ENCODE peak calls at places on chromosomes 7 and 10, in eight cellular contexts. One of them, this sample, is unnamed.
A peak's percentile ranks its signal among the peaks of the same experiment; 100 is the strongest.

GRCh38 chr7:48441848-48442492 is 270.7 kb downstream of the ABCA13 start:
- DNase-seq in cardiac muscle cell: no peak
- DNase-seq in dorsolateral prefrontal cortex: no peak
- DNase-seq in bronchial epithelial cell: no peak
- DNase-seq in HL-60: no peak
- DNase-seq in heart left ventricle: no peak
- DNase-seq in GM12865: no peak
- DNase-seq in mesendoderm: no peak
- DNase-seq in this sample: no peak

GRCh38 chr7:90838799-90839198 is 242.7 kb downstream of the CDK14 start:
- DNase-seq in cardiac muscle cell: no peak
- DNase-seq in dorsolateral prefrontal cortex: no peak
- DNase-seq in bronchial epithelial cell: no peak
- DNase-seq in HL-60: no peak
- DNase-seq in heart left ventricle: no peak
- DNase-seq in GM12865: no peak
- DNase-seq in mesendoderm: no peak
- DNase-seq in this sample: no peak

GRCh38 chr10:323651-324293 is 188.5 kb downstream of the ZMYND11 start:
- DNase-seq in cardiac muscle cell: peak; percentile 97
- DNase-seq in dorsolateral prefrontal cortex: peak; percentile 86
- DNase-seq in bronchial epithelial cell: peak; percentile 91
- DNase-seq in HL-60: peak; percentile 15
- DNase-seq in heart left ventricle: peak; percentile 51
- DNase-seq in GM12865: peak; percentile 73
- DNase-seq in mesendoderm: no peak
- DNase-seq in this sample: no peak

GRCh38 chr10:70227548-70228320 is 5.5 kb downstream of the PPA1 start:
- DNase-seq in cardiac muscle cell: no peak
- DNase-seq in dorsolateral prefrontal cortex: no peak
- DNase-seq in bronchial epithelial cell: peak; percentile 45
- DNase-seq in HL-60: no peak
- DNase-seq in heart left ventricle: no peak
- DNase-seq in GM12865: no peak
- DNase-seq in mesendoderm: no peak
- DNase-seq in this sample: peak; percentile 97

GRCh38 chr10:88528196-88528595 is 54.9 kb downstream of the RNLS start:
- DNase-seq in cardiac muscle cell: peak; percentile 41
- DNase-seq in dorsolateral prefrontal cortex: no peak
- DNase-seq in bronchial epithelial cell: no peak
- DNase-seq in HL-60: no peak
- DNase-seq in heart left ventricle: no peak
- DNase-seq in GM12865: no peak
- DNase-seq in mesendoderm: peak; percentile 48
- DNase-seq in this sample: no peak

GRCh38 chr10:58743466-58744115 is 230.9 kb downstream of the BICC1 start:
- DNase-seq in cardiac muscle cell: peak; percentile 74
- DNase-seq in dorsolateral prefrontal cortex: no peak
- DNase-seq in bronchial epithelial cell: no peak
- DNase-seq in HL-60: no peak
- DNase-seq in heart left ventricle: no peak
- DNase-seq in GM12865: no peak
- DNase-seq in mesendoderm: peak; percentile 88
- DNase-seq in this sample: no peak

GRCh38 chr7:44063547-44063893 is 1.8 kb downstream of the PGAM2 start:
- DNase-seq in cardiac muscle cell: no peak
- DNase-seq in dorsolateral prefrontal cortex: peak; percentile 26
- DNase-seq in bronchial epithelial cell: no peak
- DNase-seq in HL-60: no peak
- DNase-seq in heart left ventricle: no peak
- DNase-seq in GM12865: no peak
- DNase-seq in mesendoderm: no peak
- DNase-seq in this sample: no peak

GRCh38 chr7:143321734-143322133 is 5.8 kb downstream of the CLCN1 start:
- DNase-seq in cardiac muscle cell: no peak
- DNase-seq in dorsolateral prefrontal cortex: no peak
- DNase-seq in bronchial epithelial cell: no peak
- DNase-seq in HL-60: no peak
- DNase-seq in heart left ventricle: peak; percentile 24
- DNase-seq in GM12865: no peak
- DNase-seq in mesendoderm: peak; percentile 49
- DNase-seq in this sample: peak; percentile 48

GRCh38 chr10:47044741-47045140 is 133.5 kb downstream of the PTPN20 start:
- DNase-seq in cardiac muscle cell: no peak
- DNase-seq in dorsolateral prefrontal cortex: peak; percentile 38
- DNase-seq in bronchial epithelial cell: no peak
- DNase-seq in HL-60: no peak
- DNase-seq in heart left ventricle: no peak
- DNase-seq in GM12865: no peak
- DNase-seq in mesendoderm: no peak
- DNase-seq in this sample: no peak

GRCh38 chr10:62456611-62457101 is 82.5 kb downstream of the ZNF365 start:
- DNase-seq in cardiac muscle cell: no peak
- DNase-seq in dorsolateral prefrontal cortex: no peak
- DNase-seq in bronchial epithelial cell: no peak
- DNase-seq in HL-60: peak; percentile 70
- DNase-seq in heart left ventricle: peak; percentile 19
- DNase-seq in GM12865: peak; percentile 92
- DNase-seq in mesendoderm: no peak
- DNase-seq in this sample: no peak

GRCh38 chr7:41503438-41503837 is 199.5 kb downstream of the INHBA start:
- DNase-seq in cardiac muscle cell: no peak
- DNase-seq in dorsolateral prefrontal cortex: no peak
- DNase-seq in bronchial epithelial cell: peak; percentile 27
- DNase-seq in HL-60: no peak
- DNase-seq in heart left ventricle: no peak
- DNase-seq in GM12865: no peak
- DNase-seq in mesendoderm: no peak
- DNase-seq in this sample: no peak

GRCh38 chr7:131306777-131307176 is 20.9 kb upstream of the MKLN1 start:
- DNase-seq in cardiac muscle cell: no peak
- DNase-seq in dorsolateral prefrontal cortex: no peak
- DNase-seq in bronchial epithelial cell: no peak
- DNase-seq in HL-60: no peak
- DNase-seq in heart left ventricle: no peak
- DNase-seq in GM12865: no peak
- DNase-seq in mesendoderm: no peak
- DNase-seq in this sample: no peak

GRCh38 chr10:33612551-33612950 is 278.1 kb upstream of the NRP1 start:
- DNase-seq in cardiac muscle cell: peak; percentile 81
- DNase-seq in dorsolateral prefrontal cortex: no peak
- DNase-seq in bronchial epithelial cell: peak; percentile 75
- DNase-seq in HL-60: peak; percentile 39
- DNase-seq in heart left ventricle: no peak
- DNase-seq in GM12865: peak; percentile 65
- DNase-seq in mesendoderm: no peak
- DNase-seq in this sample: peak; percentile 28
- H3K4me3 ChIP-seq in cardiac muscle cell: no peak overlapping the region
- H3K4me3 ChIP-seq in dorsolateral prefrontal cortex: no peak overlapping the region
- H3K4me3 ChIP-seq in bronchial epithelial cell: no peak overlapping the region
- H3K4me3 ChIP-seq in HL-60: no peak overlapping the region
- H3K4me3 ChIP-seq in heart left ventricle: peak overlapping the region; percentile 11
- H3K4me3 ChIP-seq in GM12865: no peak overlapping the region
- H3K4me3 ChIP-seq in mesendoderm: no peak overlapping the region
- H3K4me3 ChIP-seq in this sample: no peak overlapping the region

GRCh38 chr7:516606-517456 is 2.8 kb downstream of the PDGFA start:
- DNase-seq in cardiac muscle cell: peak; percentile 76
- DNase-seq in dorsolateral prefrontal cortex: no peak
- DNase-seq in bronchial epithelial cell: peak; percentile 47
- DNase-seq in HL-60: no peak
- DNase-seq in heart left ventricle: peak; percentile 53
- DNase-seq in GM12865: no peak
- DNase-seq in mesendoderm: peak; percentile 74
- DNase-seq in this sample: peak; percentile 90

GRCh38 chr7:515628-516027 is 4.0 kb downstream of the PDGFA start:
- DNase-seq in cardiac muscle cell: no peak
- DNase-seq in dorsolateral prefrontal cortex: no peak
- DNase-seq in bronchial epithelial cell: no peak
- DNase-seq in HL-60: no peak
- DNase-seq in heart left ventricle: no peak
- DNase-seq in GM12865: no peak
- DNase-seq in mesendoderm: peak; percentile 82
- DNase-seq in this sample: no peak

GRCh38 chr7:514651-515598 is 4.7 kb downstream of the PDGFA start:
- DNase-seq in cardiac muscle cell: peak; percentile 33
- DNase-seq in dorsolateral prefrontal cortex: peak; percentile 85
- DNase-seq in bronchial epithelial cell: peak; percentile 69
- DNase-seq in HL-60: no peak
- DNase-seq in heart left ventricle: peak; percentile 38
- DNase-seq in GM12865: no peak
- DNase-seq in mesendoderm: peak; percentile 49
- DNase-seq in this sample: peak; percentile 83

GRCh38 chr7:517848-518629 is 1.6 kb downstream of the PDGFA start:
- DNase-seq in cardiac muscle cell: peak; percentile 83
- DNase-seq in dorsolateral prefrontal cortex: peak; percentile 82
- DNase-seq in bronchial epithelial cell: no peak
- DNase-seq in HL-60: no peak
- DNase-seq in heart left ventricle: peak; percentile 73
- DNase-seq in GM12865: peak; percentile 25
- DNase-seq in mesendoderm: peak; percentile 51
- DNase-seq in this sample: peak; percentile 76

DNA sequence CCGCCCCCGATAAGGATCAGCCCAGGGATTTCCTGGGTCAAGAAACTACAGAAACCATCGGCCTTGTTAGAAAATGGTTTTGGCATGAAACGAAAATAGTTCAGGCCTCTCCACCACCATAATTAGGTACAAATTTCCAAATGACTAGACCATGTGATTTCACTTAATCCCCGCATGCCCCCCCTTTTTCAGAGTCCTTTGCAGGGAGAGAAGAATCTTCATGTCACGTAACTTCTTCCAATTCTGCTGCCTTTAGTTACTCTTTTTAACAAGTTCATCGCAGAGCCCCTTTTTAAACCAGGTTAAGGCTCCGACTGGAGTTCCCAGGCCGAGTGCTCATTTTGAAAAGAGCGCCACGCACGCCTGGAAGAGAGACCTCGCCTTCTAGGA is 3.4 kb downstream of the PDGFA start:
- DNase-seq in cardiac muscle cell: no peak
- DNase-seq in dorsolateral prefrontal cortex: no peak
- DNase-seq in bronchial epithelial cell: no peak
- DNase-seq in HL-60: no peak
- DNase-seq in heart left ventricle: no peak
- DNase-seq in GM12865: no peak
- DNase-seq in mesendoderm: peak; percentile 41
- DNase-seq in this sample: no peak
- H3K4me3 ChIP-seq in cardiac muscle cell: peak overlapping the region; percentile 55
- H3K4me3 ChIP-seq in dorsolateral prefrontal cortex: no peak overlapping the region
- H3K4me3 ChIP-seq in bronchial epithelial cell: no peak overlapping the region
- H3K4me3 ChIP-seq in HL-60: no peak overlapping the region
- H3K4me3 ChIP-seq in heart left ventricle: peak overlapping the region; percentile 81
- H3K4me3 ChIP-seq in GM12865: no peak overlapping the region
- H3K4me3 ChIP-seq in mesendoderm: no peak overlapping the region
- H3K4me3 ChIP-seq in this sample: peak overlapping the region; percentile 89

GRCh38 chr10:3487228-3487627 is 297.8 kb downstream of the KLF6 start:
- DNase-seq in cardiac muscle cell: no peak
- DNase-seq in dorsolateral prefrontal cortex: no peak
- DNase-seq in bronchial epithelial cell: no peak
- DNase-seq in HL-60: no peak
- DNase-seq in heart left ventricle: no peak
- DNase-seq in GM12865: no peak
- DNase-seq in mesendoderm: peak; percentile 47
- DNase-seq in this sample: no peak
- H3K4me3 ChIP-seq in cardiac muscle cell: no peak overlapping the region
- H3K4me3 ChIP-seq in dorsolateral prefrontal cortex: no peak overlapping the region
- H3K4me3 ChIP-seq in bronchial epithelial cell: no peak overlapping the region
- H3K4me3 ChIP-seq in HL-60: no peak overlapping the region
- H3K4me3 ChIP-seq in heart left ventricle: no peak overlapping the region
- H3K4me3 ChIP-seq in GM12865: no peak overlapping the region
- H3K4me3 ChIP-seq in mesendoderm: no peak overlapping the region
- H3K4me3 ChIP-seq in this sample: no peak overlapping the region

GRCh38 chr10:96851281-96851680 is 19.2 kb downstream of the LCOR start:
- DNase-seq in cardiac muscle cell: no peak
- DNase-seq in dorsolateral prefrontal cortex: no peak
- DNase-seq in bronchial epithelial cell: no peak
- DNase-seq in HL-60: no peak
- DNase-seq in heart left ventricle: no peak
- DNase-seq in GM12865: no peak
- DNase-seq in mesendoderm: no peak
- DNase-seq in this sample: no peak
- H3K4me3 ChIP-seq in cardiac muscle cell: no peak overlapping the region
- H3K4me3 ChIP-seq in dorsolateral prefrontal cortex: no peak overlapping the region
- H3K4me3 ChIP-seq in bronchial epithelial cell: no peak overlapping the region
- H3K4me3 ChIP-seq in HL-60: no peak overlapping the region
- H3K4me3 ChIP-seq in heart left ventricle: no peak overlapping the region
- H3K4me3 ChIP-seq in GM12865: no peak overlapping the region
- H3K4me3 ChIP-seq in mesendoderm: no peak overlapping the region
- H3K4me3 ChIP-seq in this sample: no peak overlapping the region

GRCh38 chr10:79947787-79948424 is 999 bp downstream of the SFTPD start:
- DNase-seq in cardiac muscle cell: no peak
- DNase-seq in dorsolateral prefrontal cortex: no peak
- DNase-seq in bronchial epithelial cell: no peak
- DNase-seq in HL-60: no peak
- DNase-seq in heart left ventricle: no peak
- DNase-seq in GM12865: no peak
- DNase-seq in mesendoderm: no peak
- DNase-seq in this sample: no peak
- H3K4me3 ChIP-seq in cardiac muscle cell: no peak overlapping the region
- H3K4me3 ChIP-seq in dorsolateral prefrontal cortex: no peak overlapping the region
- H3K4me3 ChIP-seq in bronchial epithelial cell: no peak overlapping the region
- H3K4me3 ChIP-seq in HL-60: no peak overlapping the region
- H3K4me3 ChIP-seq in heart left ventricle: no peak overlapping the region
- H3K4me3 ChIP-seq in GM12865: no peak overlapping the region
- H3K4me3 ChIP-seq in mesendoderm: no peak overlapping the region
- H3K4me3 ChIP-seq in this sample: no peak overlapping the region

GRCh38 chr10:119542357-119542989 is at the start of gene RGS10:
- DNase-seq in cardiac muscle cell: peak; percentile 84
- DNase-seq in dorsolateral prefrontal cortex: peak; percentile 65
- DNase-seq in bronchial epithelial cell: peak; percentile 59
- DNase-seq in HL-60: peak; percentile 71
- DNase-seq in heart left ventricle: peak; percentile 79
- DNase-seq in GM12865: peak; percentile 91
- DNase-seq in mesendoderm: peak; percentile 63
- DNase-seq in this sample: peak; percentile 89
- H3K4me3 ChIP-seq in cardiac muscle cell: peak within 1 kb of the TSS; percentile 48
- H3K4me3 ChIP-seq in dorsolateral prefrontal cortex: peak within 1 kb of the TSS; percentile 45
- H3K4me3 ChIP-seq in bronchial epithelial cell: peak within 1 kb of the TSS; percentile 60
- H3K4me3 ChIP-seq in HL-60: peak within 1 kb of the TSS; percentile 82
- H3K4me3 ChIP-seq in heart left ventricle: peak within 1 kb of the TSS; percentile 91
- H3K4me3 ChIP-seq in GM12865: peak within 1 kb of the TSS; percentile 83
- H3K4me3 ChIP-seq in mesendoderm: peak within 1 kb of the TSS; percentile 35
- H3K4me3 ChIP-seq in this sample: peak within 1 kb of the TSS; percentile 68

DNA sequence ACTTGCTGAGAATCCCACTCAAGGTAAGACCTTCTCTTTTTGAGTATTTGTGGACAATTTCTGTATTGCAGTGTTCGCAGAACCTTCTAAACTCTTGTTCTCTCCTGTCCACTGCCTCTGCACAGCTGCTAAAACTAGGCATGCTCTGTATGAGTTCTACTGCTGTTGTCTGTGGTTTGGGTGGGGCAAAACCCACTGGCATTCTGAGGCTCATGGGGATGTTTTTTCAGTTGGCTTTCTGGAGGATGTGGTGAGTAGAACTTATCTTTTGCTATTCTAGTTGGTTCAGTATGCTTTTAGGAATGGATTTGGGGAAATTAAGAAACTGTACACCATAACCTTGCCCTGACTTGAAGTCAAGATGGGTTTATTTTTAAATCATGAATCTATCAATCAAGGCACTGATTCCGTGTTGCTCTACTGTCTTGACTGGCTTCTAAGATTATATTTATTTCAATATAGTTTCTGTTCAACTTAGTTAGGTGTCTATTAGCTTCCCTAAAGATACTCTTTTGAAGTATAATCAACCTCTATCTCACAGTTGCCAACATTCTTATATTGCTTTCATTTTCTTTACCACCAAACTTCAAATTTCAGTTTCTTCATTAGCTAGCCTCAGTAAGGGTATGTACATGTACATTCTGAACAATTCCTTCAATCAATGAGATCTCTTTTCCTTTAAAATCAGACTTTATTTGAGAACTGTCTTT is 25.0 kb upstream of the C1GALT1 start:
- DNase-seq in cardiac muscle cell: peak; percentile 63
- DNase-seq in dorsolateral prefrontal cortex: no peak
- DNase-seq in bronchial epithelial cell: peak; percentile 54
- DNase-seq in HL-60: no peak
- DNase-seq in heart left ventricle: no peak
- DNase-seq in GM12865: peak; percentile 85
- DNase-seq in mesendoderm: no peak
- DNase-seq in this sample: no peak
- H3K4me3 ChIP-seq in cardiac muscle cell: no peak overlapping the region
- H3K4me3 ChIP-seq in dorsolateral prefrontal cortex: no peak overlapping the region
- H3K4me3 ChIP-seq in bronchial epithelial cell: no peak overlapping the region
- H3K4me3 ChIP-seq in HL-60: no peak overlapping the region
- H3K4me3 ChIP-seq in heart left ventricle: peak overlapping the region; percentile 23
- H3K4me3 ChIP-seq in GM12865: peak overlapping the region; percentile 43
- H3K4me3 ChIP-seq in mesendoderm: no peak overlapping the region
- H3K4me3 ChIP-seq in this sample: no peak overlapping the region

This sample was measured in small intestine.